ENCODE peak calls at places on chromosomes 3 and 15, in seven cellular contexts. H, B, Z, T, W, R and X are unnamed samples. For H3K4me1, the result is how much of the 10 kb centered on the place peaks cover.

GRCh38 chr15:100256096-100256984 is 85.4 kb downstream of the ADAMTS17 start:
- DNase-seq in B (no peak), T (no peak), R (no peak), W (no peak), H (no peak), Z (no peak), X (no peak)

GRCh38 chr15:76359152-76359551 is 22.6 kb downstream of the ISL2 start:
- DNase-seq in Z (no peak), B (no peak), T (no peak), R (no peak), W (no peak), H (no peak), X (no peak)

GRCh38 chr3:124429129-124429815 is 301.0 kb upstream of the UMPS start:
- DNase-seq in B (no peak), T (no peak), Z (no peak), H (peak), W (peak), R (no peak), X (peak)

GRCh38 chr3:149879872-149880271 is 66.9 kb downstream of the RNF13 start:
- DNase-seq in T (peak), Z (peak), B (peak), W (peak), R (peak), H (peak), X (peak)

GRCh38 chr15:58528197-58528870 is 96.5 kb downstream of the LIPC start:
- DNase-seq in B (peak), W (peak), R (no peak), T (no peak), Z (no peak), H (peak), X (peak)

GRCh38 chr3:64157150-64158035 is 67.9 kb downstream of the PRICKLE2 start:
- DNase-seq in W (no peak), Z (no peak), H (no peak), B (peak), T (no peak), R (no peak), X (no peak)

GRCh38 chr15:64912379-64912778 is 677 bp downstream of the ANKDD1A start:
- DNase-seq in B (no peak), T (no peak), W (no peak), R (no peak), H (no peak), Z (no peak), X (no peak)

GRCh38 chr15:47822066-47822465 is 104.8 kb downstream of the SEMA6D start:
- DNase-seq in H (no peak), R (no peak), Z (no peak), B (no peak), T (no peak), W (no peak), X (no peak)

GRCh38 chr3:194570898-194571297 is 62.3 kb downstream of the TMEM44 start:
- DNase-seq in W (no peak), B (no peak), H (no peak), Z (no peak), R (no peak), T (no peak), X (no peak)

GRCh38 chr15:70532536-70533186 is 230.7 kb downstream of the UACA start:
- DNase-seq in B (no peak), W (no peak), H (no peak), Z (no peak), R (no peak), T (no peak), X (no peak)

GRCh38 chr3:195583831-195584542 is at the start of gene APOD:
- DNase-seq in B (peak), R (no peak), W (peak), H (peak), Z (peak), T (peak), X (peak)

GRCh38 chr15:34335176-34335575 is 2.4 kb downstream of the SLC12A6 start:
- DNase-seq in T (no peak), B (no peak), H (peak), Z (no peak), R (no peak), W (peak), X (peak)

GRCh38 chr3:27591811-27592210 is 107.6 kb upstream of the SLC4A7 start:
- DNase-seq in T (no peak), H (peak), W (no peak), B (no peak), R (no peak), Z (no peak), X (no peak)

GRCh38 chr3:122921791-122922651 is 105.5 kb downstream of the SEMA5B start:
- DNase-seq in H (no peak), B (no peak), W (peak), R (peak), T (no peak), Z (no peak), X (no peak)

GRCh38 chr3:170132335-170132734 is 49.2 kb downstream of the PHC3 start:
- DNase-seq in H (peak), W (no peak), R (no peak), T (no peak), B (no peak), Z (no peak), X (no peak)

GRCh38 chr3:9396301-9396631 is 1.1 kb upstream of the SETD5 start:
- DNase-seq in R (no peak), T (no peak), W (peak), B (peak), H (no peak), Z (no peak), X (peak)

GRCh38 chr3:106371605-106372292 is 502.9 kb upstream of the CBLB start:
- DNase-seq in T (no peak), W (no peak), H (peak), Z (no peak), R (no peak), B (no peak), X (no peak)

GRCh38 chr3:20173844-20174410 is 12.1 kb downstream of the SGO1 start:
- DNase-seq in Z (no peak), R (no peak), W (no peak), B (no peak), T (no peak), H (no peak), X (no peak)

GRCh38 chr15:35206060-35206675 is 121.1 kb upstream of the NANOGP8 start:
- DNase-seq in R (no peak), B (peak), H (peak), W (no peak), Z (no peak), T (no peak), X (no peak)

GRCh38 chr15:71588746-71589145 is 221.6 kb upstream of the NR2E3 start:
- DNase-seq in T (no peak), R (no peak), W (peak), H (peak), B (no peak), Z (no peak), X (peak)

GRCh38 chr3:100325827-100326226 is 8.7 kb upstream of the NIT2 start:
- DNase-seq in W (no peak), T (no peak), Z (no peak), H (no peak), B (no peak), R (no peak), X (no peak)

GRCh38 chr15:58296276-58296675 is 135.5 kb upstream of the LIPC start:
- DNase-seq in W (no peak), Z (no peak), B (no peak), R (no peak), H (no peak), T (no peak), X (no peak)

GRCh38 chr15:48888836-48889235 is 10.9 kb downstream of the EID1 start:
- DNase-seq in W (peak), T (no peak), R (no peak), H (no peak), B (no peak), Z (no peak), X (peak)

GRCh38 chr3:15300318-15301078 is 31.9 kb downstream of the SH3BP5 start:
- DNase-seq in Z (no peak), H (peak), R (no peak), T (no peak), W (peak), B (no peak), X (peak)

GRCh38 chr3:49906004-49906860 is 2.6 kb upstream of the MST1R start:
- DNase-seq in R (no peak), W (peak), T (peak), H (peak), Z (peak), B (peak), X (peak)

GRCh38 chr15:85761635-85762034 is 33.1 kb downstream of the KLHL25 start:
- DNase-seq in W (no peak), T (no peak), B (no peak), R (no peak), H (peak), Z (no peak), X (no peak)

GRCh38 chr3:37493485-37494080 is 319.2 kb upstream of the LRRFIP2 start:
- DNase-seq in Z (no peak), T (no peak), B (no peak), H (no peak), R (no peak), W (peak), X (no peak)

GRCh38 chr3:133460809-133461208 is 61.0 kb downstream of the BFSP2 start:
- DNase-seq in Z (no peak), H (no peak), R (no peak), W (no peak), B (no peak), T (no peak), X (no peak)

GRCh38 chr3:146125946-146126345 is 35.0 kb downstream of the PLOD2 start:
- DNase-seq in B (no peak), R (no peak), Z (no peak), H (peak), T (no peak), W (peak), X (peak)

GRCh38 chr3:31575448-31575847 is 42.7 kb downstream of the STT3B start:
- DNase-seq in R (no peak), H (no peak), W (no peak), B (no peak), Z (no peak), T (no peak), X (no peak)

GRCh38 chr3:43346990-43347749 is 60.8 kb downstream of the SNRK start:
- DNase-seq in T (no peak), H (no peak), Z (no peak), R (no peak), B (no peak), W (no peak), X (no peak)

GRCh38 chr15:71651750-71652186 is 158.6 kb upstream of the NR2E3 start:
- DNase-seq in Z (no peak), T (no peak), H (peak), R (peak), W (peak), B (peak), X (peak)

GRCh38 chr3:129881261-129881660 is 12.2 kb downstream of the TMCC1 start:
- DNase-seq in W (no peak), B (no peak), T (no peak), Z (no peak), R (no peak), H (no peak), X (no peak)

GRCh38 chr3:41653575-41654239 is 308.2 kb downstream of the ULK4 start:
- DNase-seq in R (no peak), Z (no peak), B (no peak), T (no peak), H (peak), W (no peak), X (peak)

GRCh38 chr3:174342941-174343431 is 516.1 kb upstream of the NAALADL2 start:
- DNase-seq in B (no peak), R (no peak), W (peak), T (no peak), Z (no peak), H (peak), X (peak)

GRCh38 chr3:36701249-36701572 is 63.1 kb downstream of the DCLK3 start:
- DNase-seq in T (no peak), B (no peak), Z (no peak), R (no peak), H (no peak), W (peak), X (no peak)

GRCh38 chr3:74067296-74067695 is 442.6 kb upstream of the PDZRN3 start:
- DNase-seq in H (no peak), R (no peak), W (peak), T (no peak), B (no peak), Z (no peak), X (no peak)

GRCh38 chr15:94205366-94205765 is 26.0 kb upstream of the MCTP2 start:
- DNase-seq in B (no peak), Z (no peak), H (no peak), W (no peak), T (no peak), R (no peak), X (no peak)

GRCh38 chr15:73941871-73942635 is 15.8 kb downstream of the LOXL1 start:
- DNase-seq in T (no peak), W (no peak), R (no peak), B (no peak), Z (no peak), H (peak), X (no peak)
- H3K4me1 ChIP-seq in T (under half), W (under half), R (under half), B (under half), Z (half or more), H (under half), X (under half)

GRCh38 chr3:58038675-58039302 is 30.6 kb downstream of the FLNB start:
- DNase-seq in B (no peak), R (no peak), T (no peak), H (no peak), Z (no peak), W (peak), X (no peak)
- H3K4me1 ChIP-seq in B (half or more), R (under half), T (under half), H (under half), Z (half or more), W (half or more), X (under half)

DNA sequence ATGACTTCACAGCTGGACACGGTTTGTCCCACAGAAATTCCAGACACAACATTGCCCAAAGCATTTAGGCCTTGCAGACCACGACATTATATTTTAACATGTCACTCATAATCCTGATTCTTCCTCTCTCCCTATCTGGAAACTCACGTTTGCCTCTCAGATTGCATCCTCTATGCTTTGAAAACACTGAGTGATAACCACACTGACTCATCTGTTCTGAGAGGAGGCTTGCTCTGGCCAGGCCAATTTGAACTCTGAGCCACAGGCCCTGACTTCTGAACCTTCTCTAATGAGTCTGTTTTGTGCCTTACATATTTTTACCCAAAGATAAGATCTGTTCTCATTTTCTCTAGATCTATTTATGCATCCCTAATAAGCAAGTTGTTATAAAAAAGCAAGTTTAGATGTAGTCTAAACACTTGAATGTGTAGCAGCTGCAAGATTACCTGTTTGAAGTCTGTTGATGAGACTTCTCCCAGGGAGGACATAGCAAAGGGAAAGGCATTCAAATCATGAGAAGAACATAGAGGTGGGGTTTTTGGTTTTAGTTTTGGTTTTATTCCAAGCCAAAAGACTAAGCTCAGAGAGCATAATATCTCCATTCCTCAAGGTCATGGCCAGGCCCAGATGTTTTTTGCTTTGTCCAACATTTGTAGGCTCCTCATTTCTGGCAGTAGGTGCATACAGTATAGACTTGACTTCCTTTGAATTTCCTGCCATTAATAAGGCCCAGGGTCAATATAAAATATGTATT is 234.3 kb upstream of the LRTM1 start:
- DNase-seq in W (peak), R (no peak), B (no peak), H (peak), T (no peak), Z (no peak), X (peak)
- H3K4me1 ChIP-seq in W (half or more), R (under half), B (under half), H (under half), T (under half), Z (under half), X (under half)

GRCh38 chr3:71124048-71124447 is 459.5 kb downstream of the FOXP1 start:
- DNase-seq in Z (no peak), T (no peak), H (no peak), B (no peak), R (no peak), W (no peak), X (no peak)
- H3K4me1 ChIP-seq in Z (half or more), T (under half), H (under half), B (under half), R (under half), W (under half), X (under half)

DNA sequence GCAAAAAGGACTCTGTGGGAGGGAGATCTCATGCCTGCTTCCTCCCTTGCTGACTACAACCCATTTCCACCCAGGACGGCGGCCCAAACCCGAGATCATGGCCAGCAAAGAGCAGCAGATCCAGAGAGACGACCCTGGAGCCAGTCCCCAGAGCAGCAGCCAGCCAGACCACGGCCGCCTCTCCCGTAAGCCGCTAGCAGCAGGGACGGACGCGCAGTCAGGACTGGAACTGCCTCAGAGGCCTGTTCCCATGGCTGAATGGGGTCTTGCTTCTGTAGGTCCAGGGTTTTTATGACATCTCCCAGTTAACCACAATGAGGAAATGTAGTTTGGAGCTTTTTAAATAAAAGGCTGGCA is 67.2 kb downstream of the BOC start:
- DNase-seq in H (no peak), T (no peak), R (no peak), B (no peak), Z (no peak), W (no peak), X (no peak)
- H3K4me1 ChIP-seq in H (under half), T (under half), R (under half), B (under half), Z (under half), W (under half), X (under half)

DNA sequence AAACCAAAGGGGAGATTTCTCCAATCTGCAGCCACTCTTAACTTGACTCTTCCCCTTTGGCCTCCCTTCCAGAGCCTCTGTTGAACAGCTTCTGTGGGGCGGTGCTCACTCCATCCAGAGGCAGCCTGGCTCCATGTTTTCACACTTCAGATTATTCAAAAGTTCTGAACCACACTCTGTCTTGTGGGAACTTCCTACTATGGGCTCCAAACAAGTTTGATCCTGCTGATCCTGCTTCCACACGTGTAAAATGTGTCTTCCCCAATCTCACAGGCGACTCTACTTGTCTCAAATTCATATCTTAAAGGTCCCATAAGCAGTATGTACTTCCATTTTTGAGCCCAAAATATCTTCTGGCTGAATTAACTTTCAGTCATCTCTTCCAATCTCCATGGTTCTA is 176.1 kb upstream of the BCL6 start:
- DNase-seq in R (no peak), W (no peak), H (no peak), T (no peak), Z (no peak), B (no peak), X (no peak)
- H3K4me1 ChIP-seq in R (under half), W (under half), H (under half), T (under half), Z (under half), B (under half), X (under half)

GRCh38 chr3:183545688-183546087 is 9.8 kb downstream of the KLHL6 start:
- DNase-seq in R (no peak), H (peak), W (no peak), T (no peak), Z (no peak), B (no peak), X (no peak)

GRCh38 chr3:183553263-183554026 is 2.1 kb downstream of the KLHL6 start:
- DNase-seq in Z (no peak), B (no peak), R (no peak), T (no peak), W (no peak), H (no peak), X (no peak)

GRCh38 chr3:183551930-183552329 is 3.6 kb downstream of the KLHL6 start:
- DNase-seq in Z (no peak), H (no peak), W (no peak), B (no peak), R (no peak), T (no peak), X (no peak)

GRCh38 chr3:183546625-183547024 is 8.9 kb downstream of the KLHL6 start:
- DNase-seq in W (no peak), R (no peak), H (no peak), Z (no peak), T (no peak), B (no peak), X (no peak)

DNA sequence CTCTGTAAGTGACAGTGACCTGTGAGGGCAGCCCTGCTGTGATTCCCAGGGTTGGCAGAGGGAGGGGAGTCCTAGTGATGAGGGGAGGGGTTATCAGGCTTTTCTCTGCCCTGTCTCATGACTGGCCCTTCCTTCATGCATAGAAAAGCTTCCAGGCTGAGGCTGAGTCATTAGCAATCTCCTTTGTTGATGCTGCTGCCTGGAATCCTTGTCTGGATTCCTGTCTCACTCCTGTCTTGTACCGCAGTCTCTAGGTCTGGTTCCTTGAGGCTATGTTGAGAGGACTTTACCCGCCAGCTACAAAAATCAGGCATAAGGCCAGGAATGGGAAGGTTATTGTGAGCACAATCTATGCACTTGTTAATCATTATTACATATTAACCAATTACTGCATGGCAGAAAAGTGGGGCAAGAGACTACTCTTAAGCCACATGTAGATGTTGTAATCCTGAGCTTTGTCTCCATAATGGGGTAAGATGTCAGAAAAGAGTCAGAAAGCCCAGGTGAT is 7.2 kb downstream of the KLHL6 start:
- DNase-seq in B (no peak), R (peak), Z (no peak), T (no peak), W (peak), H (peak), X (peak)
- H3K4me1 ChIP-seq in B (under half), R (under half), Z (under half), T (under half), W (under half), H (under half), X (under half)

GRCh38 chr3:126818696-126819095 is 114.7 kb downstream of the CHCHD6 start:
- DNase-seq in R (no peak), B (no peak), Z (no peak), H (no peak), T (no peak), W (no peak), X (no peak)
- H3K4me1 ChIP-seq in R (under half), B (under half), Z (under half), H (under half), T (under half), W (under half), X (under half)